ENCODE peak calls at places on chromosomes 1 and 21, in eight cellular contexts. W, U, V, Z, Y, A, F and R are unnamed samples.

GRCh38 chr1:161986328-161986727 is 37.3 kb downstream of the OLFML2B start:
- DNase-seq in W (peak), U (no peak), V (no peak), Z (peak), Y (no peak), A (no peak), F (no peak), R (no peak)

GRCh38 chr1:92822907-92823306 is 8.9 kb upstream of the RPL5 start:
- DNase-seq in W (no peak), U (peak), V (no peak), Z (no peak), Y (no peak), A (no peak), F (no peak), R (no peak)

GRCh38 chr1:9004731-9005708 is 21.2 kb downstream of the SLC2A7 start:
- DNase-seq in W (no peak), U (peak), V (peak), Z (peak), Y (peak), A (no peak), F (no peak), R (no peak)

GRCh38 chr21:17250651-17251294 is 262.1 kb upstream of the CXADR start:
- DNase-seq in W (no peak), U (no peak), V (peak), Z (no peak), Y (no peak), A (no peak), F (no peak), R (no peak)

GRCh38 chr1:201769966-201770365 is 59.0 kb upstream of the IPO9 start:
- DNase-seq in W (peak), U (no peak), V (no peak), Z (peak), Y (no peak), A (no peak), F (no peak), R (no peak)

GRCh38 chr1:30447701-30448100 is 275.7 kb downstream of the MATN1 start:
- DNase-seq in W (no peak), U (no peak), V (no peak), Z (no peak), Y (peak), A (no peak), F (no peak), R (no peak)

GRCh38 chr1:48697066-48697707 is 79.5 kb downstream of the BEND5 start:
- DNase-seq in W (no peak), U (peak), V (peak), Z (peak), Y (peak), A (no peak), F (peak), R (no peak)

GRCh38 chr1:27601771-27602509 is 2.0 kb downstream of the AHDC1 start:
- DNase-seq in W (peak), U (peak), V (no peak), Z (peak), Y (no peak), A (no peak), F (no peak), R (no peak)

GRCh38 chr1:171346866-171347265 is 32.9 kb downstream of the FMO4 start:
- DNase-seq in W (no peak), U (no peak), V (no peak), Z (no peak), Y (no peak), A (no peak), F (no peak), R (no peak)

GRCh38 chr1:187928288-187928687 is 1099.5 kb downstream of the PLA2G4A start:
- DNase-seq in W (no peak), U (no peak), V (no peak), Z (peak), Y (peak), A (no peak), F (no peak), R (no peak)

GRCh38 chr1:44016081-44016874 is 15.0 kb downstream of the SLC6A9 start:
- DNase-seq in W (peak), U (no peak), V (no peak), Z (peak), Y (no peak), A (no peak), F (no peak), R (no peak)

GRCh38 chr21:46322351-46323226 is 1.1 kb downstream of the C21orf58 start:
- DNase-seq in W (no peak), U (peak), V (no peak), Z (no peak), Y (no peak), A (no peak), F (no peak), R (no peak)

GRCh38 chr1:44408181-44409018 is 3.3 kb downstream of the RNF220 start:
- DNase-seq in W (no peak), U (no peak), V (no peak), Z (peak), Y (peak), A (no peak), F (no peak), R (no peak)

GRCh38 chr1:28508435-28508754 is 2.6 kb downstream of the RCC1 start:
- DNase-seq in W (no peak), U (no peak), V (no peak), Z (no peak), Y (no peak), A (no peak), F (no peak), R (no peak)

GRCh38 chr1:200892546-200892945 is 2.2 kb upstream of the INAVA start:
- DNase-seq in W (no peak), U (no peak), V (no peak), Z (no peak), Y (no peak), A (no peak), F (no peak), R (no peak)

GRCh38 chr1:229557913-229558414 is 543 bp downstream of the ABCB10 start:
- DNase-seq in W (peak), U (peak), V (peak), Z (peak), Y (peak), A (no peak), F (no peak), R (no peak)

GRCh38 chr1:181789395-181789794 is 272.1 kb downstream of the ZNF648 start:
- DNase-seq in W (no peak), U (no peak), V (no peak), Z (no peak), Y (no peak), A (no peak), F (no peak), R (no peak)

GRCh38 chr1:201429771-201430501 is 8.4 kb upstream of the TNNI1 start:
- DNase-seq in W (no peak), U (no peak), V (no peak), Z (no peak), Y (no peak), A (no peak), F (no peak), R (no peak)

GRCh38 chr1:206534552-206534951 is 27.2 kb downstream of the RASSF5 start:
- DNase-seq in W (no peak), U (no peak), V (no peak), Z (no peak), Y (no peak), A (no peak), F (no peak), R (no peak)

GRCh38 chr1:33429332-33429731 is 1.6 kb downstream of the PHC2 start:
- DNase-seq in W (no peak), U (no peak), V (no peak), Z (no peak), Y (no peak), A (no peak), F (no peak), R (no peak)

GRCh38 chr1:34066921-34067603 is 98.0 kb downstream of the CSMD2 start:
- DNase-seq in W (no peak), U (peak), V (no peak), Z (no peak), Y (no peak), A (no peak), F (no peak), R (no peak)

GRCh38 chr1:95496307-95496706 is 262.3 kb downstream of the RWDD3 start:
- DNase-seq in W (no peak), U (no peak), V (no peak), Z (no peak), Y (no peak), A (no peak), F (no peak), R (no peak)

GRCh38 chr21:39863111-39863510 is 4.1 kb upstream of the PCP4 start:
- DNase-seq in W (no peak), U (no peak), V (peak), Z (no peak), Y (no peak), A (no peak), F (peak), R (no peak)

GRCh38 chr1:3164671-3165070 is 95.7 kb downstream of the PRDM16 start:
- DNase-seq in W (no peak), U (no peak), V (no peak), Z (no peak), Y (no peak), A (no peak), F (no peak), R (no peak)

GRCh38 chr1:242470774-242471173 is 53.7 kb downstream of the PLD5 start:
- DNase-seq in W (no peak), U (no peak), V (no peak), Z (no peak), Y (no peak), A (no peak), F (no peak), R (no peak)

GRCh38 chr1:17527036-17527914 is 12.2 kb upstream of the ARHGEF10L start:
- DNase-seq in W (no peak), U (no peak), V (no peak), Z (no peak), Y (no peak), A (no peak), F (no peak), R (no peak)

GRCh38 chr1:53968125-53968513 is 22.0 kb downstream of the LRRC42 start:
- DNase-seq in W (no peak), U (no peak), V (peak), Z (no peak), Y (no peak), A (no peak), F (no peak), R (no peak)

GRCh38 chr1:118589486-118589885 is 398.7 kb downstream of the TBX15 start:
- DNase-seq in W (no peak), U (no peak), V (no peak), Z (no peak), Y (no peak), A (no peak), F (no peak), R (no peak)

GRCh38 chr1:101278845-101279244 is 42.0 kb downstream of the S1PR1 start:
- DNase-seq in W (no peak), U (no peak), V (no peak), Z (no peak), Y (no peak), A (no peak), F (no peak), R (no peak)

GRCh38 chr1:196178083-196178635 is 430.1 kb downstream of the KCNT2 start:
- DNase-seq in W (no peak), U (no peak), V (no peak), Z (no peak), Y (no peak), A (no peak), F (no peak), R (no peak)

GRCh38 chr1:32014199-32014936 is 700 bp downstream of the KHDRBS1 start:
- DNase-seq in W (peak), U (peak), V (peak), Z (peak), Y (peak), A (no peak), F (peak), R (no peak)

GRCh38 chr21:16285646-16286223 is 556.0 kb downstream of the USP25 start:
- DNase-seq in W (no peak), U (no peak), V (no peak), Z (no peak), Y (no peak), A (no peak), F (peak), R (no peak)

GRCh38 chr21:32312976-32313375 is 14.3 kb downstream of the MRAP start:
- DNase-seq in W (no peak), U (no peak), V (no peak), Z (no peak), Y (no peak), A (no peak), F (no peak), R (no peak)

GRCh38 chr1:47388548-47389238 is 27.4 kb upstream of the FOXE3 start:
- DNase-seq in W (no peak), U (peak), V (peak), Z (no peak), Y (peak), A (no peak), F (peak), R (no peak)

GRCh38 chr1:16440150-16440479 is 409 bp upstream of the NECAP2 start:
- DNase-seq in W (no peak), U (no peak), V (no peak), Z (no peak), Y (no peak), A (no peak), F (no peak), R (no peak)